ENCODE peak calls at places on chromosomes 12 and 14, in ten cellular contexts. One of them, this sample, is unnamed.

GRCh38 chr12:31369712-31370521 is 44.0 kb upstream of the SINHCAF start:
- DNase-seq in NB4: no peak
- DNase-seq in GM10248: no peak
- DNase-seq in fibroblast of the aortic adventitia: peak; percentile 74
- DNase-seq in OCI-LY7: no peak
- DNase-seq in HFFc6: no peak
- DNase-seq in mesothelial cell of epicardium: no peak
- DNase-seq in MM.1S: no peak
- DNase-seq in astrocyte of the spinal cord: peak; percentile 50
- DNase-seq in fibroblast of mammary gland: peak; percentile 81
- DNase-seq in this sample: no peak

GRCh38 chr12:112091563-112091962 is 17.0 kb downstream of the NAA25 start:
- DNase-seq in MM.1S: no peak
- DNase-seq in fibroblast of the aortic adventitia: no peak
- DNase-seq in HFFc6: no peak
- DNase-seq in OCI-LY7: no peak
- DNase-seq in astrocyte of the spinal cord: no peak
- DNase-seq in mesothelial cell of epicardium: no peak
- DNase-seq in NB4: no peak
- DNase-seq in fibroblast of mammary gland: no peak
- DNase-seq in GM10248: no peak
- DNase-seq in this sample: peak; percentile 22

GRCh38 chr12:94714378-94714777 is 64.0 kb upstream of the TMCC3 start:
- DNase-seq in HFFc6: no peak
- DNase-seq in MM.1S: peak; percentile 47
- DNase-seq in fibroblast of the aortic adventitia: peak; percentile 47
- DNase-seq in mesothelial cell of epicardium: no peak
- DNase-seq in fibroblast of mammary gland: peak; percentile 91
- DNase-seq in OCI-LY7: no peak
- DNase-seq in GM10248: no peak
- DNase-seq in NB4: no peak
- DNase-seq in astrocyte of the spinal cord: peak; percentile 86
- DNase-seq in this sample: no peak

GRCh38 chr14:35374273-35374681 is 30.3 kb downstream of the NFKBIA start:
- DNase-seq in fibroblast of the aortic adventitia: peak; percentile 99
- DNase-seq in HFFc6: peak; percentile 94
- DNase-seq in MM.1S: no peak
- DNase-seq in GM10248: no peak
- DNase-seq in OCI-LY7: no peak
- DNase-seq in astrocyte of the spinal cord: peak; percentile 93
- DNase-seq in mesothelial cell of epicardium: no peak
- DNase-seq in NB4: peak; percentile 81
- DNase-seq in fibroblast of mammary gland: peak; percentile 99
- DNase-seq in this sample: no peak

GRCh38 chr14:105925615-105926414 is 399.4 kb downstream of the TMEM121 start:
- DNase-seq in HFFc6: no peak
- DNase-seq in OCI-LY7: no peak
- DNase-seq in GM10248: no peak
- DNase-seq in astrocyte of the spinal cord: no peak
- DNase-seq in fibroblast of mammary gland: no peak
- DNase-seq in NB4: no peak
- DNase-seq in mesothelial cell of epicardium: peak; percentile 9
- DNase-seq in fibroblast of the aortic adventitia: no peak
- DNase-seq in MM.1S: no peak
- DNase-seq in this sample: peak; percentile 83

GRCh38 chr12:39611818-39612217 is 7.8 kb downstream of the ABCD2 start:
- DNase-seq in GM10248: no peak
- DNase-seq in fibroblast of mammary gland: no peak
- DNase-seq in astrocyte of the spinal cord: no peak
- DNase-seq in NB4: no peak
- DNase-seq in fibroblast of the aortic adventitia: no peak
- DNase-seq in mesothelial cell of epicardium: no peak
- DNase-seq in HFFc6: no peak
- DNase-seq in MM.1S: no peak
- DNase-seq in OCI-LY7: no peak
- DNase-seq in this sample: no peak

GRCh38 chr12:132740313-132740646 is 21.4 kb downstream of the ANKLE2 start:
- DNase-seq in fibroblast of the aortic adventitia: no peak
- DNase-seq in GM10248: no peak
- DNase-seq in MM.1S: no peak
- DNase-seq in NB4: no peak
- DNase-seq in HFFc6: no peak
- DNase-seq in fibroblast of mammary gland: no peak
- DNase-seq in OCI-LY7: no peak
- DNase-seq in mesothelial cell of epicardium: no peak
- DNase-seq in astrocyte of the spinal cord: no peak
- DNase-seq in this sample: no peak

GRCh38 chr12:116136340-116136739 is 141.2 kb downstream of the MED13L start:
- DNase-seq in HFFc6: peak; percentile 67
- DNase-seq in GM10248: no peak
- DNase-seq in OCI-LY7: no peak
- DNase-seq in MM.1S: no peak
- DNase-seq in astrocyte of the spinal cord: peak; percentile 85
- DNase-seq in mesothelial cell of epicardium: no peak
- DNase-seq in NB4: peak; percentile 58
- DNase-seq in fibroblast of mammary gland: peak; percentile 67
- DNase-seq in fibroblast of the aortic adventitia: peak; percentile 57
- DNase-seq in this sample: no peak

GRCh38 chr12:124205405-124205804 is 89.5 kb upstream of the RFLNA start:
- DNase-seq in astrocyte of the spinal cord: no peak
- DNase-seq in fibroblast of the aortic adventitia: no peak
- DNase-seq in fibroblast of mammary gland: no peak
- DNase-seq in GM10248: no peak
- DNase-seq in NB4: no peak
- DNase-seq in OCI-LY7: no peak
- DNase-seq in MM.1S: no peak
- DNase-seq in HFFc6: no peak
- DNase-seq in mesothelial cell of epicardium: no peak
- DNase-seq in this sample: no peak

DNA sequence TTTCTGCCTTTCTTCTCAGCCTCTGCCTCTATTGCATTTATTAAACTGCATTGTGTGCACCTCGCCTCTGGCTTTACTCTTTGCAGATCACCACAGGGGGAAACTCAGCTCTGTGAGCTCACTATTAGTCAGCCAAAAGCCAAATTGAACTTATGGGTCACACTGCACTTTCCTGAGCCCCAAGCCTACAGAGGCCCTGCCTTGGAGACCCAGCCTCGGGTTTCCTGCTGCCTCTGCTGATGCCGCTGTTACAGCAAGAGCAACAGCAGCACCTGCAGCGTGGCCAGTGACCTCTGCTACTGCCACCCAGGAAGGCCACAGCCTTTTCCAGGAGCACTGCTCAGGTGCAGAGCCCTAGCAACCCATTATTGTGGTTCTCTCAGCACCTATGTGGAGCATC is 122.5 kb downstream of the DAD1 start:
- DNase-seq in MM.1S: no peak
- DNase-seq in mesothelial cell of epicardium: no peak
- DNase-seq in fibroblast of mammary gland: peak; percentile 65
- DNase-seq in NB4: peak; percentile 72
- DNase-seq in OCI-LY7: peak; percentile 46
- DNase-seq in HFFc6: no peak
- DNase-seq in GM10248: peak; percentile 45
- DNase-seq in astrocyte of the spinal cord: peak; percentile 74
- DNase-seq in fibroblast of the aortic adventitia: no peak
- DNase-seq in this sample: no peak
- TF ChIP-seq CTCF in MM.1S: no peak
- TF ChIP-seq CTCF in mesothelial cell of epicardium: no peak
- TF ChIP-seq CTCF in fibroblast of mammary gland: no peak
- TF ChIP-seq CTCF in NB4: no peak
- TF ChIP-seq CTCF in OCI-LY7: no peak
- TF ChIP-seq CTCF in HFFc6: no peak
- TF ChIP-seq CTCF in GM10248: no peak
- TF ChIP-seq CTCF in astrocyte of the spinal cord: no peak
- TF ChIP-seq CTCF in fibroblast of the aortic adventitia: no peak
- TF ChIP-seq CTCF in this sample: no peak

GRCh38 chr12:122203301-122203967 is at the start of gene B3GNT4:
- DNase-seq in MM.1S: peak; percentile 32
- DNase-seq in fibroblast of the aortic adventitia: peak; percentile 41
- DNase-seq in HFFc6: no peak
- DNase-seq in mesothelial cell of epicardium: no peak
- DNase-seq in fibroblast of mammary gland: peak; percentile 40
- DNase-seq in astrocyte of the spinal cord: peak; percentile 35
- DNase-seq in GM10248: peak; percentile 73
- DNase-seq in OCI-LY7: no peak
- DNase-seq in NB4: no peak
- DNase-seq in this sample: no peak

GRCh38 chr12:122201381-122201780 is 2.1 kb upstream of the B3GNT4 start:
- DNase-seq in MM.1S: no peak
- DNase-seq in GM10248: no peak
- DNase-seq in astrocyte of the spinal cord: no peak
- DNase-seq in fibroblast of mammary gland: no peak
- DNase-seq in fibroblast of the aortic adventitia: no peak
- DNase-seq in HFFc6: no peak
- DNase-seq in OCI-LY7: no peak
- DNase-seq in mesothelial cell of epicardium: no peak
- DNase-seq in NB4: no peak
- DNase-seq in this sample: peak; percentile 68

GRCh38 chr12:122202017-122202416 is 1.5 kb upstream of the B3GNT4 start:
- DNase-seq in fibroblast of mammary gland: no peak
- DNase-seq in astrocyte of the spinal cord: no peak
- DNase-seq in HFFc6: no peak
- DNase-seq in MM.1S: no peak
- DNase-seq in fibroblast of the aortic adventitia: no peak
- DNase-seq in OCI-LY7: no peak
- DNase-seq in GM10248: no peak
- DNase-seq in NB4: no peak
- DNase-seq in mesothelial cell of epicardium: no peak
- DNase-seq in this sample: no peak

GRCh38 chr12:122199484-122200355 is 3.8 kb upstream of the B3GNT4 start:
- DNase-seq in OCI-LY7: no peak
- DNase-seq in GM10248: no peak
- DNase-seq in fibroblast of mammary gland: no peak
- DNase-seq in NB4: no peak
- DNase-seq in fibroblast of the aortic adventitia: no peak
- DNase-seq in MM.1S: no peak
- DNase-seq in HFFc6: no peak
- DNase-seq in mesothelial cell of epicardium: no peak
- DNase-seq in astrocyte of the spinal cord: no peak
- DNase-seq in this sample: peak; percentile 74

DNA sequence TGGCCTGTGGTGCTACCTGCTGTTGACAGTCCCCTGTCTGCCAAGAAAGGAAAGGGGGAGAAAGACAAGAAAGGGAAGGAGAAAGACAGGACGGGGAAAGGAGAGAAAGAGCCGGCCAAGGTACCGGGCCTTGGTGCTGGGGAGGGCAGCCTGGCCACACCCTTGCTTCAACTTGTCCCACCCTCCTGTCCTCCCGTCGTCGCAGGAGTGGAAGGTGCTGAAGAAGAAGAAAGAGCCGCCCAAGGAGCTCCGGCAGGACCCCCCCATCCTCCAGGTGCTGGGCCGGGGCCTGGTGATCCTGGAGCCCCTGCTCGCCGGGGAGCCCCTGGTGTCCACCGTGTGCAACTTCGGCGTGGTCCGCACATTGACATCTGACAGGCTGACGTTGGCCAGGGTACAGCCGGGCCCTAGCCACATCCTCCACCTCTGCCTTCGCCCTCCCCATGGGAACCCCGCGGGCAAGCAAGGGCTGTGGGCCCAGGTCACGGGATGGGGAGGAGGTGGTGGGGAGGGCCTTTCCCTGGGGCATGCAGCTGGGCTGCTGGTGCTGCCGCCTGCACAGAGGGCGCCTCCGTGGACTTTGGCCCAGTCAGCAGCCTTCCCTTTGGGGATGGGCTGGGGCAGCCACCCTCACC is 2.9 kb upstream of the B3GNT4 start:
- DNase-seq in GM10248: no peak
- DNase-seq in HFFc6: no peak
- DNase-seq in MM.1S: no peak
- DNase-seq in mesothelial cell of epicardium: no peak
- DNase-seq in fibroblast of mammary gland: no peak
- DNase-seq in astrocyte of the spinal cord: no peak
- DNase-seq in fibroblast of the aortic adventitia: no peak
- DNase-seq in NB4: no peak
- DNase-seq in OCI-LY7: no peak
- DNase-seq in this sample: peak; percentile 90
- TF ChIP-seq CTCF in GM10248: no peak
- TF ChIP-seq CTCF in HFFc6: peak; percentile 50
- TF ChIP-seq CTCF in MM.1S: no peak
- TF ChIP-seq CTCF in mesothelial cell of epicardium: no peak
- TF ChIP-seq CTCF in fibroblast of mammary gland: no peak
- TF ChIP-seq CTCF in astrocyte of the spinal cord: no peak
- TF ChIP-seq CTCF in fibroblast of the aortic adventitia: no peak
- TF ChIP-seq CTCF in NB4: no peak
- TF ChIP-seq CTCF in OCI-LY7: no peak
- TF ChIP-seq CTCF in this sample: peak; percentile 18

GRCh38 chr14:70018246-70018645 is 139.0 kb downstream of the SMOC1 start:
- DNase-seq in astrocyte of the spinal cord: no peak
- DNase-seq in fibroblast of mammary gland: no peak
- DNase-seq in mesothelial cell of epicardium: no peak
- DNase-seq in NB4: no peak
- DNase-seq in OCI-LY7: no peak
- DNase-seq in MM.1S: no peak
- DNase-seq in GM10248: no peak
- DNase-seq in HFFc6: no peak
- DNase-seq in fibroblast of the aortic adventitia: no peak
- DNase-seq in this sample: no peak
- TF ChIP-seq CTCF in astrocyte of the spinal cord: no peak
- TF ChIP-seq CTCF in fibroblast of mammary gland: no peak
- TF ChIP-seq CTCF in mesothelial cell of epicardium: no peak
- TF ChIP-seq CTCF in NB4: no peak
- TF ChIP-seq CTCF in OCI-LY7: no peak
- TF ChIP-seq CTCF in MM.1S: no peak
- TF ChIP-seq CTCF in GM10248: no peak
- TF ChIP-seq CTCF in HFFc6: no peak
- TF ChIP-seq CTCF in fibroblast of the aortic adventitia: no peak
- TF ChIP-seq CTCF in this sample: no peak

DNA sequence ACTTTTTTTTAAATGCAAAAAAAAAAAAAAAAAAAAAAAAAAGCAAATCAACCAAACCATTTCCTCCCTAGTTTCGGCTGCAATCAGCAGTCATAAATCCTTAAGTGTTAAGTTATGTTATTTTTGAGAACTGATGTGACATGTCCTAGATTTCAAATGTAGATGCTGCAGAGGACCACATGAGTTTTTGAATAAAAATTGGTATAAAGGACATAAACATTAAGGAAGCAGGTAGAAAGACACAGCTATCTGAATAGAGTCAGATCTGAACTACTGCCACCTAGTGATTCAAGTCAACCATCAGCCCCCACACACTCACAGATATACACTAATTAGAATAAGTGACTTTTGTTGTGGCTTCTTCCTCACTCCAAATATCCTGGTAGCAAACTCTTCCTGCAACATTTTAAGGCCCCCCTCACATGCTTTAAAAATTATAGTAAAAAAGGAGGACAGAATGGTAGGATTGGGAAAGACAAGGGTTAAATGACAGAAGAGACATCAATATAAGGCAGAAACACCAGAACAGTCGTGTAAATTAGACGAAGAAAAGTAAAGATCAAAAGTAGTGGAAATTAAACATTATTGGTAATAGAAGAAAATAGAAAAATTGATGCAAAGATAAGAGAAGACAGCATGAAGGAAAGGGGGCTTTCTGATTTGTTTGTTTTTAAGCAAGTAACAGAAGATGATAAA is 394.5 kb upstream of the ATP2B1 start:
- DNase-seq in OCI-LY7: peak; percentile 69
- DNase-seq in MM.1S: peak; percentile 61
- DNase-seq in GM10248: peak; percentile 20
- DNase-seq in fibroblast of the aortic adventitia: peak; percentile 62
- DNase-seq in NB4: peak; percentile 64
- DNase-seq in fibroblast of mammary gland: peak; percentile 61
- DNase-seq in astrocyte of the spinal cord: peak; percentile 55
- DNase-seq in HFFc6: peak; percentile 39
- DNase-seq in mesothelial cell of epicardium: no peak
- DNase-seq in this sample: no peak
- TF ChIP-seq CTCF in OCI-LY7: peak; percentile 91
- TF ChIP-seq CTCF in MM.1S: peak; percentile 52
- TF ChIP-seq CTCF in GM10248: peak; percentile 64
- TF ChIP-seq CTCF in fibroblast of the aortic adventitia: peak; percentile 67
- TF ChIP-seq CTCF in NB4: peak; percentile 67
- TF ChIP-seq CTCF in fibroblast of mammary gland: peak; percentile 70
- TF ChIP-seq CTCF in astrocyte of the spinal cord: peak; percentile 70
- TF ChIP-seq CTCF in HFFc6: peak; percentile 82
- TF ChIP-seq CTCF in mesothelial cell of epicardium: no peak
- TF ChIP-seq CTCF in this sample: peak; percentile 82